ENCODE peak calls at places on chromosomes 6 and 20, in ten cellular contexts. A is HCT116, D is foreskin keratinocyte, P is GM12878, N is uterus, C is Calu3, Q is cardiac fibroblast, M is AG04450, L is body of pancreas, H is HFF-Myc. V is an unnamed sample.

GRCh38 chr6:155472886-155473285 is 17.2 kb upstream of the NOX3 start:
- DNase-seq in N (no peak), C (no peak), H (no peak), L (no peak), D (no peak), Q (peak; percentile 72), P (no peak), M (no peak), A (no peak), V (no peak)

GRCh38 chr6:2186516-2186915 is 58.9 kb downstream of the GMDS start:
- DNase-seq in A (no peak), P (peak; percentile 27), M (no peak), L (no peak), D (no peak), N (no peak), Q (no peak), C (no peak), H (no peak), V (no peak)

GRCh38 chr6:170019259-170020040 is 268.0 kb downstream of the ERMARD start:
- DNase-seq in N (peak; percentile 12), P (no peak), H (no peak), Q (no peak), A (no peak), M (no peak), C (no peak), D (no peak), L (no peak), V (no peak)

GRCh38 chr6:1575213-1576041 is 34.3 kb upstream of the FOXC1 start:
- DNase-seq in Q (peak; percentile 38), L (no peak), C (no peak), M (no peak), P (peak; percentile 67), H (no peak), A (no peak), D (no peak), N (peak; percentile 34), V (no peak)

GRCh38 chr6:20875369-20875963 is 341.2 kb downstream of the CDKAL1 start:
- DNase-seq in C (peak; percentile 56), L (no peak), A (no peak), H (no peak), N (no peak), D (no peak), M (peak; percentile 18), P (no peak), Q (peak; percentile 70), V (no peak)

GRCh38 chr6:135148889-135149288 is 32.2 kb upstream of the MYB start:
- DNase-seq in Q (no peak), N (no peak), M (no peak), L (no peak), A (no peak), C (no peak), D (no peak), H (no peak), P (no peak), V (no peak)

GRCh38 chr20:23082846-23083552 is 3.1 kb downstream of the CD93 start:
- DNase-seq in H (no peak), N (no peak), L (peak; percentile 52), A (no peak), D (peak; percentile 32), P (no peak), Q (no peak), C (no peak), M (no peak), V (no peak)

GRCh38 chr6:16799279-16800193 is 38.3 kb upstream of the ATXN1 start:
- DNase-seq in H (no peak), P (no peak), A (no peak), D (no peak), L (no peak), M (no peak), C (no peak), N (no peak), Q (peak; percentile 58), V (peak; percentile 76)

GRCh38 chr20:45822863-45823262 is 4.2 kb downstream of the TNNC2 start:
- DNase-seq in P (no peak), D (no peak), Q (peak; percentile 29), A (no peak), N (no peak), L (peak; percentile 56), C (peak; percentile 70), H (no peak), M (no peak), V (no peak)

GRCh38 chr20:36861875-36862801 is 13.8 kb upstream of the TLDC2 start:
- DNase-seq in C (no peak), L (peak; percentile 64), Q (peak; percentile 90), A (peak; percentile 42), M (no peak), H (peak; percentile 88), P (no peak), N (peak; percentile 90), D (peak; percentile 94), V (peak; percentile 95)

GRCh38 chr20:2006452-2007381 is 12.9 kb upstream of the PDYN start:
- DNase-seq in A (peak; percentile 19), H (peak; percentile 5), L (no peak), P (no peak), N (no peak), D (peak; percentile 26), C (peak; percentile 13), Q (peak; percentile 56), M (peak; percentile 1), V (no peak)

GRCh38 chr20:52103469-52103910 is 88.1 kb downstream of the ZFP64 start:
- DNase-seq in H (no peak), D (peak; percentile 70), L (no peak), N (no peak), P (no peak), M (no peak), Q (peak; percentile 50), C (no peak), A (no peak), V (no peak)

GRCh38 chr6:169935348-169935718 is 183.9 kb downstream of the ERMARD start:
- DNase-seq in H (no peak), A (no peak), M (no peak), L (no peak), C (no peak), D (no peak), P (no peak), Q (no peak), N (no peak), V (no peak)

GRCh38 chr6:112360498-112360897 is 13.4 kb downstream of the RFPL4B start:
- DNase-seq in M (no peak), D (no peak), P (no peak), Q (peak; percentile 52), N (no peak), C (no peak), H (no peak), L (no peak), A (no peak), V (no peak)

DNA sequence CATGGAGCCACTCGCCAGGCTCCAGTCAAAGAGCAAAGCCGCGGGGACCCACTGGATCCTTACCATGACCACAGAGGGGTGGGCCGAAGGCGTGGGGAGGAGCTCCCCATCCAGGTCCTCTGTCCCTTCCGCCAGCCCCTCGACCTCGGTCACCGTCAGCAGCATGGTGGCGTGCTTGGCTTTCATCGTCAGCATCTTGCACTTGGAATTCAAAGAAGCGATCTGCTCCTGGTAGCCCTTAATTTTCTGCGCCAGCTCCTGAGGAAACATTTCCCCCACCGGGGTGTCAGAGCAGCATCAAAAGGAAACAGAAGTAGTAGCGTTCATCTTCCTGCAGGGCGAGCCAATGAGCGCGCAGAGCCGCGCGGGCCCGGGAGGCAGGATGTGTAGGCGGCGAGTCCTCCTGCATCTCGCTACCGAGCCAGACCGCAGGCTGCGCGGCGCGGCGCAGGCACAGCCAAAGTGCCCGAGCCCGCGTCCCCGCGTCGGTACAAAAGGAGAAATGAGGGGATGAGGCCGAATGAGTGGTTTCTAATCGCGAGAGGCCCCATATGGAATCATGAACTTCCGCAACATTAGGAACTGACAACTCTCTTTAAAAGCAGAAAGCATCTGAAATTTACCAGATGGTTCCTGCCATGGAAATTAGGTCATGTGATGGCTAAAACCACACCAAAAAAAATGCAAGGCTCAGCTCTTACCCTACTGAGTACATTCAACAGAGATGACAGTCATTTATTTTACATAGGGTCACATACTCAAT is 335.2 kb downstream of the SYNE1 start:
- DNase-seq in P (peak; percentile 74), L (peak; percentile 75), C (peak; percentile 75), D (peak; percentile 66), Q (peak; percentile 90), H (peak; percentile 69), A (peak; percentile 68), M (peak; percentile 78), N (peak; percentile 86), V (peak; percentile 26)
- TF ChIP-seq CTCF in P (peak; percentile 56), L (peak; percentile 35), C (peak; percentile 42), D (peak; percentile 72), Q (peak; percentile 61), H (peak; percentile 45), A (peak; percentile 5), M (peak; percentile 60), N (peak; percentile 71), V (peak; percentile 59)

DNA sequence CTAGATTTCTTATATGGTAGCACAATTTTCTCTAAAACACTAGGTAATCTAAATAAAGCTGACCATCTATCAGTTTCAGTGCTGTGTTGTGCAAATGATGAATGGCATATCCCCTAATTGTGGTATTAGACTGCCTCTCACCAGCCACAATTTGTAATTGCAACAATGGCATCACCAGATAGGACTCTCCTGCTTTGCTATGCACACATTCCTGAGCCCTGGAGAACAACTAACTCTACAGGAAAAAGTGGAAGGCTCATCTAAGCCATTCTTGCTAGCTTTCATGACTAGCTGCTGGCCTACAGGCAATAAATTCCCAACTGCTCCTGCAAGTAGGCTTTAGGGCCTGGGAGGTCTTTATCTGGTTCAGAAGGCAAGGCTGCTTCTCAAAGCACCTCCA is 974.1 kb downstream of the EYS start:
- DNase-seq in M (no peak), N (no peak), C (no peak), A (no peak), L (no peak), P (no peak), H (no peak), Q (peak; percentile 12), D (no peak), V (no peak)
- TF ChIP-seq CTCF in M (no peak), N (no peak), C (no peak), A (no peak), L (no peak), P (no peak), H (no peak), Q (no peak), D (peak; percentile 48), V (peak; percentile 50)

GRCh38 chr6:142301421-142302391 is at the start of gene ADGRG6:
- DNase-seq in P (no peak), Q (peak; percentile 32), L (peak; percentile 55), H (no peak), C (peak; percentile 77), D (peak; percentile 40), M (no peak), N (no peak), A (peak; percentile 57), V (no peak)
- TF ChIP-seq CTCF in P (no peak), Q (no peak), L (no peak), H (peak; percentile 13), C (no peak), D (peak; percentile 43), M (no peak), N (no peak), A (no peak), V (peak; percentile 19)

DNA sequence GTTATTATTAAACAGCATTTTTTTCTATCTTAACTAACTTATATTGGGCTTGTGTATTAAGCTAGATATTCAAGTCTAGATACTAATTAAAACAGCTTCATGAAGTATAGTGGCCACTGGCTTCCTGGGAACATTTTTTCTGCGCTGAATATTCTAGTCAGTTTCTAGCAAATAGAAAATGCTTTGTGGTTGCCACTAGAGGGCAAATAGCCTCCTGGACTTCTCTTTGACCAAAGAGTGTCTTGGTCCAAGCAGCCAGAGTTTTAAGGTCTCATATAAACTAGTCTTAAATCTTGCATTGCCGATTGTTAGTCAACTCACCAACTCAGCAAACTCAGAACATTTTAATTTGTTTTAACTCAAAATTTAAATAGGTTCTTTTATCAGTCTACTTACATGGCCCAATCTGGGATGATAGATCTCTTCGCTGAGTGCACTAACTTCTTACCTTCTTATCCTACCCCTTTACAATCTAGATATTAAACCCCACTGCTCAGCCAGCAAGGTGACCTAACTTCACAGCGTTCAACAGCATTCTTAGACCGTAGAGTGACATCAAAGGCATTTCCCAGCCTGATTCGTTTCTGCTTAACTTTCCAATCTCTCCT is 24.6 kb upstream of the ID4 start:
- DNase-seq in Q (peak; percentile 70), C (no peak), A (peak; percentile 38), M (peak; percentile 26), L (peak; percentile 22), D (no peak), P (no peak), N (no peak), H (no peak), V (peak; percentile 35)
- TF ChIP-seq CTCF in Q (peak; percentile 73), C (peak; percentile 82), A (peak; percentile 42), M (peak; percentile 75), L (peak; percentile 52), D (peak; percentile 55), P (peak; percentile 43), N (peak; percentile 63), H (peak; percentile 65), V (peak; percentile 63)